ENCODE peak calls at places on chromosome 22, in nine cellular contexts. Z is Caco-2, R is BE2C, V is suprapubic skin, D is IMR-90, O is GM23338, Y is mucosa of descending colon, N is OCI-LY7, B is choroid plexus epithelial cell. S is an unnamed sample.

GRCh38 chr22:42925598-42925997 is 68.5 kb upstream of the ARFGAP3 start:
- DNase-seq in R (no peak), O (no peak), N (no peak), Y (no peak), Z (no peak), V (no peak), B (no peak), D (no peak), S (no peak)

GRCh38 chr22:44585559-44586121 is 87.6 kb upstream of the RTL6 start:
- DNase-seq in Z (peak), B (no peak), D (no peak), O (no peak), V (peak), N (no peak), R (peak), Y (no peak), S (no peak)

GRCh38 chr22:44159230-44159629 is 21.5 kb upstream of the PARVG start:
- DNase-seq in D (no peak), B (no peak), Y (peak), V (no peak), O (no peak), Z (no peak), N (no peak), R (no peak), S (no peak)

GRCh38 chr22:32897400-32897799 is 95.9 kb downstream of the TIMP3 start:
- DNase-seq in B (peak), R (no peak), N (no peak), D (peak), Z (no peak), V (no peak), Y (no peak), O (no peak), S (no peak)

GRCh38 chr22:42270178-42270511 is 308 bp downstream of the TCF20 start:
- DNase-seq in Z (peak), R (no peak), V (no peak), B (no peak), D (no peak), N (no peak), O (peak), Y (peak), S (no peak)

GRCh38 chr22:35835998-35836691 is 118.5 kb downstream of the APOL5 start:
- DNase-seq in N (no peak), R (peak), B (peak), Y (peak), Z (peak), O (peak), V (no peak), D (peak), S (no peak)

GRCh38 chr22:27880778-27881394 is 38.2 kb downstream of the PITPNB start:
- DNase-seq in R (peak), O (peak), B (peak), V (no peak), Y (no peak), D (peak), N (peak), Z (no peak), S (no peak)

GRCh38 chr22:33788927-33789326 is 131.3 kb downstream of the LARGE1 start:
- DNase-seq in D (no peak), R (no peak), Z (no peak), O (no peak), Y (no peak), V (no peak), N (no peak), B (no peak), S (no peak)

GRCh38 chr22:20937794-20938148 is 20.6 kb downstream of the CRKL start:
- DNase-seq in D (no peak), O (no peak), N (no peak), R (no peak), Y (no peak), B (no peak), V (no peak), Z (no peak), S (no peak)

GRCh38 chr22:29820941-29821789 is 16.9 kb downstream of the ASCC2 start:
- DNase-seq in O (no peak), Z (peak), N (no peak), V (no peak), R (peak), D (peak), B (peak), Y (peak), S (peak)

GRCh38 chr22:30649430-30650007 is 13.9 kb downstream of the SLC35E4 start:
- DNase-seq in O (no peak), V (no peak), Z (no peak), B (peak), D (peak), N (no peak), R (no peak), Y (peak), S (peak)

GRCh38 chr22:44126807-44127206 is 53.9 kb upstream of the PARVG start:
- DNase-seq in D (no peak), V (no peak), O (no peak), N (no peak), Y (no peak), Z (no peak), R (no peak), B (no peak), S (no peak)

GRCh38 chr22:22902247-22902962 is 14.8 kb downstream of the IGLL5 start:
- DNase-seq in Z (no peak), V (no peak), B (no peak), R (no peak), D (no peak), O (no peak), N (no peak), Y (no peak), S (peak)

GRCh38 chr22:17981497-17981896 is 42.9 kb downstream of the MICAL3 start:
- DNase-seq in D (no peak), Y (no peak), O (no peak), Z (no peak), R (no peak), V (no peak), N (peak), B (no peak), S (no peak)

GRCh38 chr22:30333707-30334087 is 7.0 kb upstream of the TBC1D10A start:
- DNase-seq in V (no peak), Z (no peak), R (no peak), B (no peak), Y (no peak), N (no peak), D (no peak), O (no peak), S (no peak)

DNA sequence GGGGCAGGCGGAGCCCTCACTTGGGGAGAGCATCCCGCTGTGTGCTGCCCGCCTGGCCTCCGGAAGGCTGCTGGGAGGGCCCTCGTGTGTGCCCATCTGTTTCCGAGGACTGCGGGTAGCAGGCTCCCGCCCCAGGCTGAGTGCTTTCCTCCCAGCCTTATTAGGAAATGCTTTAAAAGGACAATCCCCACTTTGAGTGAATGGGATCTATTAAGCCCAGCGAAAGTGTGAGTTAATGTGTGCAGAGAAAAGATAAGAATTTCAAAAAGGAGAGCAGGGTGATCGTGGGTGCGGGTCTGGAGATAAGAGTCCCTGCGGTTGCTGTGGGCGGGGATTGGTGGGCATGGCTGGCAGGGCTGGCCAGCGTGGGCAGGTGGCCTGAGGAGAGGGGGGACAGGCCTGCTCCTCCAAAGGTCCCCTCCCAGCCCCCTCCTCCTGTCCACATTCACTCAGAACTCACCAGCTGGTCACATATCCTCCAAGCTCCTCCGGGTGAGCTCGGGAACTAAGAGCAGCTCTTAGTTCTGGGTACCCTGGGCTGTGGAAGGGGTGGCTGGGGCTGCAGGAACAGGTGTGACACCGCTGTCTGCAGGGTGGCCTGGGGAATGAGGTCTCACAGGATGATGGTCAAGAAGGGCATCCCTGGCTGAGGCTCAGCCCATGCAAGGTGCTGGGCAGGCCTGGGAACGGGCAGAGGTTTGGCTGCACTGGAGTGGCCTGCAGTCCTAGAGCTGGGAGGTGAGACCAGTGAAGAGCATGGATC is 1260.3 kb downstream of the BRD1 start:
- DNase-seq in R (no peak), D (no peak), V (no peak), Y (no peak), B (no peak), Z (no peak), O (no peak), N (no peak), S (no peak)
- TF ChIP-seq CTCF in R (no peak), D (no peak), V (no peak), Y (no peak), B (no peak), Z (no peak), O (no peak), N (no peak), S (no peak)

GRCh38 chr22:38699143-38699542 is 1.6 kb downstream of the JOSD1 start:
- DNase-seq in N (peak), O (no peak), Z (no peak), R (no peak), Y (no peak), B (peak), D (no peak), V (no peak), S (no peak)

GRCh38 chr22:38694945-38695344 is 5.8 kb downstream of the JOSD1 start:
- DNase-seq in N (no peak), R (no peak), Z (no peak), D (no peak), Y (no peak), V (no peak), O (no peak), B (peak), S (no peak)

GRCh38 chr22:38697055-38697980 is 3.4 kb downstream of the JOSD1 start:
- DNase-seq in N (no peak), D (peak), B (peak), Y (no peak), R (no peak), O (no peak), Z (peak), V (no peak), S (no peak)

GRCh38 chr22:38698407-38699094 is 2.2 kb downstream of the JOSD1 start:
- DNase-seq in Y (no peak), B (no peak), R (no peak), N (no peak), O (no peak), Z (no peak), V (no peak), D (no peak), S (no peak)

DNA sequence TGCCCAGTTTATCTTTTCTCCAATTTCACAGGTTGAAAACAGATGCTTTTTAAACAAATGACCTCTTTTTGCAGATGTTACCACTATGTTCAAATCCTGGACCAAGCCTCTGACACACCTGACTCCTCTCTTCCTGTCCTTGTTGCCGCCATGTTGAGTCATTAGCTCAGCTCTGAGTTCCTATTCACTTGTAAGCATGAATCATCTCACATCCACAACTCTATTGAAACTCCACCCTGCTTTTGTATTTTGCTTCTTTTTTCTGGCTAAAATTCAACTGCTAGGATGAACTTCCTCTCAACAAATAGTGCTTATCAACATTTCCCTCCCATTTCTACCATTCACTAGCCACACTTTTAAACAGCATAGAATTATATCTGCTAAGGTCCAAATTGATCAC is 4.1 kb downstream of the JOSD1 start:
- DNase-seq in Z (no peak), N (no peak), R (no peak), D (peak), B (peak), Y (no peak), V (no peak), O (no peak), S (no peak)
- H3K4me3 ChIP-seq in Z (no peak), N (no peak), R (no peak), D (no peak), B (peak), Y (no peak), V (no peak), O (no peak), S (no peak)

GRCh38 chr22:19057539-19057938 is 64.7 kb downstream of the DGCR2 start:
- DNase-seq in B (no peak), O (no peak), N (no peak), Z (no peak), V (peak), D (no peak), R (no peak), Y (no peak), S (no peak)

GRCh38 chr22:19057999-19058491 is 64.2 kb downstream of the DGCR2 start:
- DNase-seq in B (no peak), Y (no peak), O (no peak), V (peak), D (no peak), N (no peak), Z (no peak), R (no peak), S (no peak)

GRCh38 chr22:19059481-19060278 is 62.5 kb downstream of the DGCR2 start:
- DNase-seq in V (peak), Y (no peak), N (no peak), D (no peak), B (no peak), R (no peak), Z (no peak), O (no peak), S (no peak)

GRCh38 chr22:19060356-19061009 is 61.7 kb downstream of the DGCR2 start:
- DNase-seq in O (no peak), Z (no peak), V (peak), Y (no peak), N (no peak), D (peak), B (peak), R (no peak), S (no peak)

GRCh38 chr22:19058713-19059451 is 63.3 kb downstream of the DGCR2 start:
- DNase-seq in N (no peak), D (no peak), Y (no peak), B (no peak), Z (no peak), R (no peak), V (peak), O (no peak), S (no peak)
- TF ChIP-seq CTCF in N (peak), D (no peak), Y (no peak), B (no peak), Z (no peak), R (no peak), V (no peak), O (peak), S (peak)

GRCh38 chr22:50676211-50676636 is 3.6 kb downstream of the SHANK3 start:
- DNase-seq in D (no peak), B (no peak), R (no peak), V (peak), Y (no peak), O (no peak), N (no peak), Z (no peak), S (no peak)
- H3K4me3 ChIP-seq in D (no peak), B (no peak), R (no peak), V (peak), Y (no peak), O (peak), N (no peak), Z (no peak), S (no peak)

GRCh38 chr22:19103881-19104821 is 18.1 kb downstream of the DGCR2 start:
- DNase-seq in Z (no peak), O (no peak), R (no peak), N (no peak), B (peak), D (peak), V (peak), Y (no peak), S (no peak)

GRCh38 chr22:19106886-19107729 is 15.1 kb downstream of the DGCR2 start:
- DNase-seq in R (no peak), V (peak), D (no peak), N (no peak), Z (no peak), O (no peak), Y (no peak), B (no peak), S (no peak)

GRCh38 chr22:19105456-19105855 is 16.8 kb downstream of the DGCR2 start:
- DNase-seq in Z (no peak), D (no peak), N (no peak), B (no peak), Y (no peak), V (peak), O (no peak), R (no peak), S (no peak)

GRCh38 chr22:19107730-19108074 is 14.5 kb downstream of the DGCR2 start:
- DNase-seq in R (no peak), D (no peak), B (no peak), O (no peak), N (no peak), V (no peak), Y (no peak), Z (no peak), S (no peak)

GRCh38 chr22:19105867-19106802 is 16.1 kb downstream of the DGCR2 start:
- DNase-seq in V (peak), D (no peak), B (no peak), Z (no peak), N (peak), R (peak), Y (no peak), O (peak), S (no peak)
- TF ChIP-seq CTCF in V (no peak), D (no peak), B (peak), Z (peak), N (peak), R (peak), Y (no peak), O (peak), S (peak)

GRCh38 chr22:24144471-24145115 is 36.7 kb upstream of the SUSD2 start:
- DNase-seq in R (no peak), O (no peak), D (no peak), B (no peak), V (no peak), N (no peak), Z (no peak), Y (no peak), S (no peak)

GRCh38 chr22:24147666-24148065 is 33.6 kb upstream of the SUSD2 start:
- DNase-seq in Y (no peak), R (no peak), V (no peak), D (no peak), B (no peak), O (no peak), Z (no peak), N (peak), S (no peak)

GRCh38 chr22:24146791-24147353 is 34.4 kb upstream of the SUSD2 start:
- DNase-seq in V (no peak), Z (no peak), D (peak), N (no peak), R (peak), O (peak), Y (no peak), B (peak), S (no peak)

GRCh38 chr22:24145446-24146189 is 35.7 kb upstream of the SUSD2 start:
- DNase-seq in V (no peak), Z (no peak), N (no peak), D (no peak), Y (no peak), O (no peak), R (no peak), B (no peak), S (no peak)

GRCh38 chr22:24146190-24146616 is 35.1 kb upstream of the SUSD2 start:
- DNase-seq in Y (peak), O (peak), Z (peak), V (no peak), R (no peak), N (peak), D (peak), B (peak), S (no peak)
- H3K4me3 ChIP-seq in Y (no peak), O (no peak), Z (no peak), V (no peak), R (no peak), N (peak), D (no peak), B (no peak), S (no peak)

GRCh38 chr22:47899894-47900293 is 1137.4 kb downstream of the TBC1D22A start:
- DNase-seq in R (no peak), B (no peak), V (no peak), Z (no peak), O (no peak), Y (no peak), N (no peak), D (no peak), S (no peak)

GRCh38 chr22:47902646-47903180 is 1140.3 kb downstream of the TBC1D22A start:
- DNase-seq in D (no peak), Y (no peak), B (no peak), Z (no peak), R (no peak), N (no peak), V (no peak), O (no peak), S (no peak)

GRCh38 chr22:47898946-47899345 is 1136.5 kb downstream of the TBC1D22A start:
- DNase-seq in Y (no peak), V (no peak), Z (no peak), D (no peak), N (no peak), R (no peak), B (no peak), O (no peak), S (no peak)

GRCh38 chr22:47901911-47902310 is 1139.5 kb downstream of the TBC1D22A start:
- DNase-seq in D (no peak), O (no peak), R (no peak), N (no peak), B (no peak), Y (no peak), Z (no peak), V (no peak), S (no peak)
- TF ChIP-seq CTCF in D (no peak), O (no peak), R (no peak), N (no peak), B (no peak), Y (no peak), Z (no peak), V (no peak), S (no peak)

GRCh38 chr22:38082986-38083710 is 836 bp downstream of the SLC16A8 start:
- DNase-seq in Y (no peak), V (no peak), R (no peak), B (no peak), Z (no peak), O (no peak), N (no peak), D (no peak), S (no peak)

GRCh38 chr22:38080847-38081635 is 2.9 kb downstream of the SLC16A8 start:
- DNase-seq in R (peak), Z (no peak), Y (peak), O (peak), N (no peak), B (peak), D (peak), V (no peak), S (no peak)

GRCh38 chr22:38081636-38081940 is 2.4 kb downstream of the SLC16A8 start:
- DNase-seq in Y (no peak), D (no peak), R (no peak), O (no peak), V (no peak), N (no peak), B (no peak), Z (no peak), S (no peak)

GRCh38 chr22:38080468-38080846 is 3.5 kb downstream of the SLC16A8 start:
- DNase-seq in V (no peak), R (no peak), D (no peak), O (no peak), Z (no peak), B (no peak), Y (no peak), N (no peak), S (no peak)

GRCh38 chr22:38081941-38082828 is 1.8 kb downstream of the SLC16A8 start:
- DNase-seq in D (no peak), R (no peak), V (no peak), Z (no peak), Y (no peak), O (peak), B (no peak), N (no peak), S (no peak)
- H3K4me3 ChIP-seq in D (no peak), R (no peak), V (peak), Z (no peak), Y (no peak), O (peak), B (no peak), N (no peak), S (no peak)

GRCh38 chr22:50310209-50310722 is 2.8 kb upstream of the PLXNB2 start:
- DNase-seq in R (no peak), N (no peak), V (no peak), O (peak), Z (no peak), D (no peak), B (no peak), Y (peak), S (peak)
- TF ChIP-seq CTCF in R (no peak), N (no peak), V (no peak), O (no peak), Z (no peak), D (no peak), B (no peak), Y (no peak), S (no peak)

GRCh38 chr22:39560127-39560526 is 10.4 kb upstream of the CACNA1I start:
- DNase-seq in R (no peak), B (no peak), Y (no peak), V (no peak), Z (no peak), O (no peak), N (no peak), D (no peak), S (no peak)

GRCh38 chr22:39559456-39560105 is 11.0 kb upstream of the CACNA1I start:
- DNase-seq in V (no peak), N (peak), Y (no peak), O (peak), B (no peak), D (no peak), Z (no peak), R (peak), S (no peak)

GRCh38 chr22:39558254-39558727 is 12.3 kb upstream of the CACNA1I start:
- DNase-seq in N (no peak), Y (no peak), R (no peak), D (no peak), Z (no peak), O (peak), B (no peak), V (no peak), S (no peak)

GRCh38 chr22:39556970-39557811 is 13.4 kb upstream of the CACNA1I start:
- DNase-seq in V (no peak), R (peak), Y (no peak), O (peak), Z (no peak), N (no peak), B (peak), D (peak), S (no peak)

GRCh38 chr22:39558950-39559349 is 11.6 kb upstream of the CACNA1I start:
- DNase-seq in R (no peak), V (no peak), N (no peak), Y (no peak), O (no peak), Z (no peak), D (no peak), B (no peak), S (no peak)
- H3K4me3 ChIP-seq in R (no peak), V (no peak), N (no peak), Y (no peak), O (no peak), Z (no peak), D (no peak), B (no peak), S (no peak)

S was measured in GM06990.